ENCODE peak calls at places on chromosome 15, in seven cellular contexts. One of them, this sample, is unnamed.

GRCh38 chr15:39801641-39802309 is 19.1 kb upstream of the FSIP1 start:
- DNase-seq in epithelial cell of esophagus: peak
- DNase-seq in psoas muscle: no peak
- DNase-seq in uterus: no peak
- DNase-seq in GM12878: no peak
- DNase-seq in astrocyte of the spinal cord: no peak
- DNase-seq in right lobe of liver: peak
- DNase-seq in this sample: peak

GRCh38 chr15:29859981-29860745 is 37.9 kb upstream of the TJP1 start:
- DNase-seq in epithelial cell of esophagus: peak
- DNase-seq in psoas muscle: no peak
- DNase-seq in uterus: no peak
- DNase-seq in GM12878: no peak
- DNase-seq in astrocyte of the spinal cord: peak
- DNase-seq in right lobe of liver: no peak
- DNase-seq in this sample: no peak

GRCh38 chr15:65212097-65212496 is 824 bp upstream of the CILP start:
- DNase-seq in epithelial cell of esophagus: peak
- DNase-seq in psoas muscle: no peak
- DNase-seq in uterus: no peak
- DNase-seq in GM12878: no peak
- DNase-seq in astrocyte of the spinal cord: no peak
- DNase-seq in right lobe of liver: no peak
- DNase-seq in this sample: peak

GRCh38 chr15:60718661-60719069 is 239.7 kb upstream of the ICE2 start:
- DNase-seq in epithelial cell of esophagus: no peak
- DNase-seq in psoas muscle: no peak
- DNase-seq in uterus: no peak
- DNase-seq in GM12878: no peak
- DNase-seq in astrocyte of the spinal cord: peak
- DNase-seq in right lobe of liver: no peak
- DNase-seq in this sample: no peak

GRCh38 chr15:101240364-101240763 is 11.5 kb downstream of the CHSY1 start:
- DNase-seq in epithelial cell of esophagus: no peak
- DNase-seq in psoas muscle: no peak
- DNase-seq in uterus: no peak
- DNase-seq in GM12878: no peak
- DNase-seq in astrocyte of the spinal cord: no peak
- DNase-seq in right lobe of liver: no peak
- DNase-seq in this sample: no peak

GRCh38 chr15:98842192-98842972 is 165.2 kb downstream of the PGPEP1L start:
- DNase-seq in epithelial cell of esophagus: no peak
- DNase-seq in psoas muscle: no peak
- DNase-seq in uterus: no peak
- DNase-seq in GM12878: no peak
- DNase-seq in astrocyte of the spinal cord: peak
- DNase-seq in right lobe of liver: no peak
- DNase-seq in this sample: no peak

GRCh38 chr15:90813796-90814192 is 54.6 kb upstream of the FURIN start:
- DNase-seq in epithelial cell of esophagus: no peak
- DNase-seq in psoas muscle: no peak
- DNase-seq in uterus: no peak
- DNase-seq in GM12878: no peak
- DNase-seq in astrocyte of the spinal cord: no peak
- DNase-seq in right lobe of liver: no peak
- DNase-seq in this sample: no peak

GRCh38 chr15:101578443-101578894 is 73.7 kb downstream of the TM2D3 start:
- DNase-seq in epithelial cell of esophagus: peak
- DNase-seq in psoas muscle: peak
- DNase-seq in uterus: no peak
- DNase-seq in GM12878: no peak
- DNase-seq in astrocyte of the spinal cord: no peak
- DNase-seq in right lobe of liver: peak
- DNase-seq in this sample: peak

GRCh38 chr15:33114484-33114767 is 80.1 kb downstream of the FMN1 start:
- DNase-seq in epithelial cell of esophagus: peak
- DNase-seq in psoas muscle: no peak
- DNase-seq in uterus: no peak
- DNase-seq in GM12878: no peak
- DNase-seq in astrocyte of the spinal cord: no peak
- DNase-seq in right lobe of liver: no peak
- DNase-seq in this sample: no peak

GRCh38 chr15:89494941-89495637 is 1.3 kb downstream of the RHCG start:
- DNase-seq in epithelial cell of esophagus: peak
- DNase-seq in psoas muscle: no peak
- DNase-seq in uterus: no peak
- DNase-seq in GM12878: no peak
- DNase-seq in astrocyte of the spinal cord: no peak
- DNase-seq in right lobe of liver: peak
- DNase-seq in this sample: peak

GRCh38 chr15:101451886-101452285 is 37.6 kb downstream of the PCSK6 start:
- DNase-seq in epithelial cell of esophagus: no peak
- DNase-seq in psoas muscle: no peak
- DNase-seq in uterus: no peak
- DNase-seq in GM12878: no peak
- DNase-seq in astrocyte of the spinal cord: no peak
- DNase-seq in right lobe of liver: no peak
- DNase-seq in this sample: no peak

GRCh38 chr15:63157891-63158431 is 684 bp upstream of the RPS27L start:
- DNase-seq in epithelial cell of esophagus: peak
- DNase-seq in psoas muscle: peak
- DNase-seq in uterus: peak
- DNase-seq in GM12878: no peak
- DNase-seq in astrocyte of the spinal cord: peak
- DNase-seq in right lobe of liver: no peak
- DNase-seq in this sample: peak

GRCh38 chr15:36313021-36313420 is 266.4 kb upstream of the CDIN1 start:
- DNase-seq in epithelial cell of esophagus: peak
- DNase-seq in psoas muscle: no peak
- DNase-seq in uterus: no peak
- DNase-seq in GM12878: no peak
- DNase-seq in astrocyte of the spinal cord: peak
- DNase-seq in right lobe of liver: no peak
- DNase-seq in this sample: no peak

GRCh38 chr15:45863881-45864580 is 229.2 kb downstream of the SQOR start:
- DNase-seq in epithelial cell of esophagus: peak
- DNase-seq in psoas muscle: no peak
- DNase-seq in uterus: no peak
- DNase-seq in GM12878: no peak
- DNase-seq in astrocyte of the spinal cord: no peak
- DNase-seq in right lobe of liver: no peak
- DNase-seq in this sample: no peak

GRCh38 chr15:65062726-65063125 is 5.1 kb downstream of the RASL12 start:
- DNase-seq in epithelial cell of esophagus: no peak
- DNase-seq in psoas muscle: no peak
- DNase-seq in uterus: no peak
- DNase-seq in GM12878: no peak
- DNase-seq in astrocyte of the spinal cord: no peak
- DNase-seq in right lobe of liver: no peak
- DNase-seq in this sample: no peak

GRCh38 chr15:48855501-48856440 is 22.2 kb upstream of the EID1 start:
- DNase-seq in epithelial cell of esophagus: peak
- DNase-seq in psoas muscle: no peak
- DNase-seq in uterus: peak
- DNase-seq in GM12878: no peak
- DNase-seq in astrocyte of the spinal cord: peak
- DNase-seq in right lobe of liver: no peak
- DNase-seq in this sample: no peak

GRCh38 chr15:40545457-40545856 is 19.4 kb downstream of the CCDC32 start:
- DNase-seq in epithelial cell of esophagus: no peak
- DNase-seq in psoas muscle: no peak
- DNase-seq in uterus: no peak
- DNase-seq in GM12878: no peak
- DNase-seq in astrocyte of the spinal cord: no peak
- DNase-seq in right lobe of liver: no peak
- DNase-seq in this sample: no peak

GRCh38 chr15:30033763-30034162 is 49.0 kb upstream of the GOLGA8J start:
- DNase-seq in epithelial cell of esophagus: no peak
- DNase-seq in psoas muscle: no peak
- DNase-seq in uterus: no peak
- DNase-seq in GM12878: no peak
- DNase-seq in astrocyte of the spinal cord: no peak
- DNase-seq in right lobe of liver: no peak
- DNase-seq in this sample: no peak

GRCh38 chr15:75712668-75713337 is at the start of gene CSPG4:
- DNase-seq in epithelial cell of esophagus: peak
- DNase-seq in psoas muscle: peak
- DNase-seq in uterus: peak
- DNase-seq in GM12878: no peak
- DNase-seq in astrocyte of the spinal cord: peak
- DNase-seq in right lobe of liver: no peak
- DNase-seq in this sample: no peak

DNA sequence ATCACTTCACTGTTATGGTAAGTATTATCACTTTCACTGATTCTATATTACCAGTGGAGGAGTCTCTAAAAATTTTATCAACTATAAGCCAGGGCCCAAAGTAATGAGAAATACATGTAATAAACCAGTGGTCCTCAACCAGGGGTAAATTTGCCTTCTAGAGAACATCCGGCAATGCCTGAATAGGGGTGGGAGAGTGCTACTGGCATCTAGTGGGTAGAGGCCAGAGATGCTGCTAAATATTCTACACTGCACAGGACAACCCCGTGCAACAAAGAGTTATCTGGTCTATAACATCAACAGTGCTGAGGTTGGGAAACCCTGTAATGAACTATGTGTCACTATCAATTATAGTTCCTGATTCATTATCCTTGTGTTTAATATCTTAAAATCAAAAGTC is 2.2 kb downstream of the LYSMD2 start:
- DNase-seq in epithelial cell of esophagus: no peak
- DNase-seq in psoas muscle: no peak
- DNase-seq in uterus: no peak
- DNase-seq in GM12878: no peak
- DNase-seq in astrocyte of the spinal cord: no peak
- DNase-seq in right lobe of liver: no peak
- DNase-seq in this sample: no peak
- TF ChIP-seq CTCF in epithelial cell of esophagus: no peak
- TF ChIP-seq CTCF in psoas muscle: no peak
- TF ChIP-seq CTCF in uterus: no peak
- TF ChIP-seq CTCF in GM12878: peak
- TF ChIP-seq CTCF in astrocyte of the spinal cord: no peak
- TF ChIP-seq CTCF in right lobe of liver: no peak
- TF ChIP-seq CTCF in this sample: peak

DNA sequence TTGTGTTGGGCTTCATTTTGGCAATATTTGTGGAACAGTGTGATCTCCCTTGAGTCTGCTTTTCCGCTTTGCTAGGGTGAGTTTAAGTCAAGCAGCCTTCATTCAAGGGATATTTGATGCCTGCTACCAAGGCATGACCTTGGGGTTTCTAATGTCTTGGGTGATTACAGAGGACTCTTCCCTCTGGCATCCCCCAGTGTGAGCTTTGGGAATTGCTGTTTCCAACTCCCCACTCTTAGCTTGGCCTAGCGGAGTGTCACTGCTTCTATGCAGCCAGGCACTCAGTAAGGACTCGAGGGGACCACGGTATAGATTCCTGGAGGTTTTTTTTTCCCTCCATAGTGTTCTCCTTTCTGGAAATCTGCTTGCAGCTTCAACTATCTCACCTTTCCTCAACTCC is 21.1 kb downstream of the GCNT3 start:
- DNase-seq in epithelial cell of esophagus: peak
- DNase-seq in psoas muscle: no peak
- DNase-seq in uterus: no peak
- DNase-seq in GM12878: no peak
- DNase-seq in astrocyte of the spinal cord: no peak
- DNase-seq in right lobe of liver: no peak
- DNase-seq in this sample: no peak
- TF ChIP-seq CTCF in epithelial cell of esophagus: peak
- TF ChIP-seq CTCF in psoas muscle: no peak
- TF ChIP-seq CTCF in uterus: no peak
- TF ChIP-seq CTCF in GM12878: peak
- TF ChIP-seq CTCF in astrocyte of the spinal cord: peak
- TF ChIP-seq CTCF in right lobe of liver: no peak
- TF ChIP-seq CTCF in this sample: no peak

GRCh38 chr15:52680041-52680391 is 828 bp upstream of the ATOSA start:
- DNase-seq in epithelial cell of esophagus: peak
- DNase-seq in psoas muscle: no peak
- DNase-seq in uterus: no peak
- DNase-seq in GM12878: no peak
- DNase-seq in astrocyte of the spinal cord: peak
- DNase-seq in right lobe of liver: no peak
- DNase-seq in this sample: no peak

GRCh38 chr15:52680756-52681155 is 1.6 kb upstream of the ATOSA start:
- DNase-seq in epithelial cell of esophagus: no peak
- DNase-seq in psoas muscle: no peak
- DNase-seq in uterus: no peak
- DNase-seq in GM12878: no peak
- DNase-seq in astrocyte of the spinal cord: no peak
- DNase-seq in right lobe of liver: no peak
- DNase-seq in this sample: no peak

GRCh38 chr15:52678468-52679231 is 538 bp downstream of the ATOSA start:
- DNase-seq in epithelial cell of esophagus: peak
- DNase-seq in psoas muscle: peak
- DNase-seq in uterus: peak
- DNase-seq in GM12878: no peak
- DNase-seq in astrocyte of the spinal cord: peak
- DNase-seq in right lobe of liver: peak
- DNase-seq in this sample: peak

GRCh38 chr15:52678036-52678467 is 1.1 kb downstream of the ATOSA start:
- DNase-seq in epithelial cell of esophagus: peak
- DNase-seq in psoas muscle: peak
- DNase-seq in uterus: peak
- DNase-seq in GM12878: no peak
- DNase-seq in astrocyte of the spinal cord: peak
- DNase-seq in right lobe of liver: peak
- DNase-seq in this sample: peak

GRCh38 chr15:52679232-52680040 is at the start of gene ATOSA:
- DNase-seq in epithelial cell of esophagus: peak
- DNase-seq in psoas muscle: peak
- DNase-seq in uterus: peak
- DNase-seq in GM12878: peak
- DNase-seq in astrocyte of the spinal cord: peak
- DNase-seq in right lobe of liver: peak
- DNase-seq in this sample: peak
- TF ChIP-seq CTCF in epithelial cell of esophagus: no peak
- TF ChIP-seq CTCF in psoas muscle: no peak
- TF ChIP-seq CTCF in uterus: peak
- TF ChIP-seq CTCF in GM12878: no peak
- TF ChIP-seq CTCF in astrocyte of the spinal cord: peak
- TF ChIP-seq CTCF in right lobe of liver: no peak
- TF ChIP-seq CTCF in this sample: no peak

DNA sequence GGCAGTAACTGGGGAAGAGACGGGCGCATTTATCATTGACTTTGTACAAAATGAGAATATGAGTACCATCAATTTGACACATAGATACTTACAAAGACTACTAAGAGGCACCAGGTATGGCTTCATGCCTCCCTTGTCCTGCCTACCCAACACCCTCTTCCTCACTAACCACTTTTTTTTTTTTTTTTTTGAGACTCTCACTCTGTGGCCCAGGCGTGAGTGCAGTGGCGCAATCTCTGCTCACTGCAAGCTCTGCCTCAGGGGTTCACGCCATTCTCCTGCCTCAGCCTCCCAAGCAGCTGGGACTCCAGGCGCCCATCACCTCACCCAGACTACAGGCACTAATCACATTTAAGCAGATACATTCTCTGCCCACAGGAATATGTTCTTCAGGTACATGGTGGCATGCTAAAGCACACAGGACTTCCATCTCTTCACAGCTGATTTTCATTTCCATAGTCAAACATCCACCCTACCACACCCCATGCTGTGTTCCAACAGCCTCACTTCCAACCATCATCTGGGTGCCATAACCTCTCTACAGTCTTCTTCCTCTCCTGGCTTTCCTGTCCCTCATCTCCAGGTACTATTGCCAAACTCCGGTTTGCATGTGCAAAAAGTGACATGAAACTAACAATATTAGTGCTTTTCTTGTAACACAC is 41.7 kb downstream of the RAB27A start:
- DNase-seq in epithelial cell of esophagus: peak
- DNase-seq in psoas muscle: no peak
- DNase-seq in uterus: no peak
- DNase-seq in GM12878: no peak
- DNase-seq in astrocyte of the spinal cord: no peak
- DNase-seq in right lobe of liver: no peak
- DNase-seq in this sample: no peak
- TF ChIP-seq CTCF in epithelial cell of esophagus: no peak
- TF ChIP-seq CTCF in psoas muscle: no peak
- TF ChIP-seq CTCF in uterus: no peak
- TF ChIP-seq CTCF in GM12878: no peak
- TF ChIP-seq CTCF in astrocyte of the spinal cord: no peak
- TF ChIP-seq CTCF in right lobe of liver: no peak
- TF ChIP-seq CTCF in this sample: no peak